ENCODE peak calls at places on chromosomes 2 and 18, in five cellular contexts. One of them, this sample, is unnamed.

GRCh38 chr2:223779877-223780276 is 57.5 kb downstream of the AP1S3 start:
- DNase-seq in left ventricle myocardium inferior: no peak
- DNase-seq in HCT116: peak
- DNase-seq in fibroblast of the aortic adventitia: peak
- DNase-seq in stomach: no peak
- DNase-seq in this sample: peak

GRCh38 chr2:46972438-46972837 is 56.8 kb upstream of the MCFD2 start:
- DNase-seq in left ventricle myocardium inferior: no peak
- DNase-seq in HCT116: no peak
- DNase-seq in fibroblast of the aortic adventitia: no peak
- DNase-seq in stomach: no peak
- DNase-seq in this sample: no peak

GRCh38 chr2:233418052-233418760 is 63.9 kb downstream of the DGKD start:
- DNase-seq in left ventricle myocardium inferior: no peak
- DNase-seq in HCT116: no peak
- DNase-seq in fibroblast of the aortic adventitia: no peak
- DNase-seq in stomach: peak
- DNase-seq in this sample: no peak

GRCh38 chr18:48129621-48130082 is 199.2 kb upstream of the SMAD2 start:
- DNase-seq in left ventricle myocardium inferior: no peak
- DNase-seq in HCT116: no peak
- DNase-seq in fibroblast of the aortic adventitia: no peak
- DNase-seq in stomach: no peak
- DNase-seq in this sample: no peak

GRCh38 chr2:160477032-160477431 is 16.6 kb downstream of the RBMS1 start:
- DNase-seq in left ventricle myocardium inferior: no peak
- DNase-seq in HCT116: no peak
- DNase-seq in fibroblast of the aortic adventitia: no peak
- DNase-seq in stomach: no peak
- DNase-seq in this sample: no peak

GRCh38 chr2:20616341-20616871 is 34.5 kb downstream of the HS1BP3 start:
- DNase-seq in left ventricle myocardium inferior: peak
- DNase-seq in HCT116: no peak
- DNase-seq in fibroblast of the aortic adventitia: no peak
- DNase-seq in stomach: peak
- DNase-seq in this sample: no peak

GRCh38 chr2:240452471-240453256 is 17.2 kb downstream of the GPC1 start:
- DNase-seq in left ventricle myocardium inferior: peak
- DNase-seq in HCT116: no peak
- DNase-seq in fibroblast of the aortic adventitia: peak
- DNase-seq in stomach: peak
- DNase-seq in this sample: peak

GRCh38 chr2:38960609-38961320 is 71.1 kb downstream of the ARHGEF33 start:
- DNase-seq in left ventricle myocardium inferior: no peak
- DNase-seq in HCT116: no peak
- DNase-seq in fibroblast of the aortic adventitia: no peak
- DNase-seq in stomach: no peak
- DNase-seq in this sample: no peak

GRCh38 chr2:5250482-5250881 is 441.7 kb upstream of the SOX11 start:
- DNase-seq in left ventricle myocardium inferior: no peak
- DNase-seq in HCT116: no peak
- DNase-seq in fibroblast of the aortic adventitia: no peak
- DNase-seq in stomach: no peak
- DNase-seq in this sample: no peak

GRCh38 chr2:59490994-59491393 is 1062.5 kb downstream of the BCL11A start:
- DNase-seq in left ventricle myocardium inferior: no peak
- DNase-seq in HCT116: no peak
- DNase-seq in fibroblast of the aortic adventitia: no peak
- DNase-seq in stomach: no peak
- DNase-seq in this sample: no peak

GRCh38 chr2:239716536-239717318 is 308.4 kb downstream of the NDUFA10 start:
- DNase-seq in left ventricle myocardium inferior: no peak
- DNase-seq in HCT116: no peak
- DNase-seq in fibroblast of the aortic adventitia: no peak
- DNase-seq in stomach: no peak
- DNase-seq in this sample: no peak

GRCh38 chr2:217858519-217859466 is 144.0 kb downstream of the TNS1 start:
- DNase-seq in left ventricle myocardium inferior: peak
- DNase-seq in HCT116: no peak
- DNase-seq in fibroblast of the aortic adventitia: peak
- DNase-seq in stomach: peak
- DNase-seq in this sample: peak

GRCh38 chr2:240429341-240429871 is 6.1 kb upstream of the GPC1 start:
- DNase-seq in left ventricle myocardium inferior: no peak
- DNase-seq in HCT116: no peak
- DNase-seq in fibroblast of the aortic adventitia: no peak
- DNase-seq in stomach: peak
- DNase-seq in this sample: no peak

GRCh38 chr2:172445851-172446250 is 18.5 kb downstream of the ITGA6 start:
- DNase-seq in left ventricle myocardium inferior: no peak
- DNase-seq in HCT116: no peak
- DNase-seq in fibroblast of the aortic adventitia: peak
- DNase-seq in stomach: no peak
- DNase-seq in this sample: no peak

GRCh38 chr18:35715139-35715538 is 133.6 kb downstream of the GALNT1 start:
- DNase-seq in left ventricle myocardium inferior: no peak
- DNase-seq in HCT116: no peak
- DNase-seq in fibroblast of the aortic adventitia: no peak
- DNase-seq in stomach: no peak
- DNase-seq in this sample: no peak

GRCh38 chr2:47089083-47089464 is 66.0 kb downstream of the STPG4 start:
- DNase-seq in left ventricle myocardium inferior: no peak
- DNase-seq in HCT116: peak
- DNase-seq in fibroblast of the aortic adventitia: peak
- DNase-seq in stomach: no peak
- DNase-seq in this sample: peak

DNA sequence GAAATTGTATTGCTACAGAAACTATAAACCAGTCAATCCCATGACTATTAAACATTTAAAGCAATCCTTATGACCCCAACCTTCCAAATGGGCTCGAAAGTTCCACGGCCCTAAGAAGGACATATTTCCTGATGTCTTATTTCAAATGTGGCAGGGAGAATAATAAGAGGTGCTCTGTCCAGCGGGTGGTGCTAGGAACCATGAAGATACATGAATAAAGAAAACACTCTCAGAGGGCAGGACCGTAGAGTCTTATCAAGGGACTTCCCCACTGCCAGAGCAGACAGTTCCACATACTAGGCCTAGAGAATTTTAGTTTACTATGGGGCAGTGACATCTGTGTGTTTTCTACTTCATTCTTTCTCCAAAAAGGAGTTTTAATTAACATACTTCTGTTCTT is 187.1 kb upstream of the PIK3C3 start:
- DNase-seq in left ventricle myocardium inferior: no peak
- DNase-seq in HCT116: no peak
- DNase-seq in fibroblast of the aortic adventitia: peak
- DNase-seq in stomach: no peak
- DNase-seq in this sample: peak
- TF ChIP-seq CTCF in left ventricle myocardium inferior: no peak
- TF ChIP-seq CTCF in HCT116: no peak
- TF ChIP-seq CTCF in fibroblast of the aortic adventitia: no peak
- TF ChIP-seq CTCF in stomach: no peak
- TF ChIP-seq CTCF in this sample: peak

DNA sequence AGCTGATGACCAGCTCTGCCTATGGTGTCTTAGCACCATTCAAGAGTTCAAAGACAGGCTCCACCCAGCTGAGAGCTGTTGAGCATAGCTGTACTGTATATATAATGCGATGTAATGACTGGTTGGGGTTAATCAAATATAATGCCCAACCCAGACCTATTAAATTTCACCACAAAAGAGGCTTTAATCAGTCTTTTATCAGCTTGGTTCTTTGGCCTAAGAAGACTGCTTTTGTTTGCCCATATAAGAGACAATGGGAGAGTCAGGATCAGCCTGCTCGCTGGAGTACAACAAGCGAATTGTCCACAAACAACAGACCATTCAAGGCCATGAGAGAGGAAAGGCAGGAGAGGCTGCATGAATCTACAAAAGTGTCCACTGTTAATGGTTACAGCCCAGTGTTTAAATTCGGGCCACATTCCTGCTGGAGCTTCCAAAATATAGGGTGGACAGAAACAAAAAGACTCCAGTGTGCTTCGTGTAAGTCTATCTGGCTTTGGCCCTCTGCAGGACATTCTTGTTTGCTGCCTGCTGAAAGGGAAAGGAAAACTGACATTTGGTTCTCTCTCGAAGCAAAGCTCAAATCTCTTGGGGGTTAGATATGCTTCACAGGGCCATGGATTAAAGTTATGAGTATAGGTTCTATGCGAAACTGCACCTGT is 299.0 kb upstream of the FBXO11 start:
- DNase-seq in left ventricle myocardium inferior: no peak
- DNase-seq in HCT116: no peak
- DNase-seq in fibroblast of the aortic adventitia: peak
- DNase-seq in stomach: no peak
- DNase-seq in this sample: peak
- TF ChIP-seq CTCF in left ventricle myocardium inferior: no peak
- TF ChIP-seq CTCF in HCT116: no peak
- TF ChIP-seq CTCF in fibroblast of the aortic adventitia: peak
- TF ChIP-seq CTCF in stomach: no peak
- TF ChIP-seq CTCF in this sample: peak

GRCh38 chr2:29329899-29330298 is 214.7 kb downstream of the CLIP4 start:
- DNase-seq in left ventricle myocardium inferior: no peak
- DNase-seq in HCT116: no peak
- DNase-seq in fibroblast of the aortic adventitia: no peak
- DNase-seq in stomach: no peak
- DNase-seq in this sample: no peak
- TF ChIP-seq CTCF in left ventricle myocardium inferior: no peak
- TF ChIP-seq CTCF in HCT116: peak
- TF ChIP-seq CTCF in fibroblast of the aortic adventitia: no peak
- TF ChIP-seq CTCF in stomach: no peak
- TF ChIP-seq CTCF in this sample: peak

DNA sequence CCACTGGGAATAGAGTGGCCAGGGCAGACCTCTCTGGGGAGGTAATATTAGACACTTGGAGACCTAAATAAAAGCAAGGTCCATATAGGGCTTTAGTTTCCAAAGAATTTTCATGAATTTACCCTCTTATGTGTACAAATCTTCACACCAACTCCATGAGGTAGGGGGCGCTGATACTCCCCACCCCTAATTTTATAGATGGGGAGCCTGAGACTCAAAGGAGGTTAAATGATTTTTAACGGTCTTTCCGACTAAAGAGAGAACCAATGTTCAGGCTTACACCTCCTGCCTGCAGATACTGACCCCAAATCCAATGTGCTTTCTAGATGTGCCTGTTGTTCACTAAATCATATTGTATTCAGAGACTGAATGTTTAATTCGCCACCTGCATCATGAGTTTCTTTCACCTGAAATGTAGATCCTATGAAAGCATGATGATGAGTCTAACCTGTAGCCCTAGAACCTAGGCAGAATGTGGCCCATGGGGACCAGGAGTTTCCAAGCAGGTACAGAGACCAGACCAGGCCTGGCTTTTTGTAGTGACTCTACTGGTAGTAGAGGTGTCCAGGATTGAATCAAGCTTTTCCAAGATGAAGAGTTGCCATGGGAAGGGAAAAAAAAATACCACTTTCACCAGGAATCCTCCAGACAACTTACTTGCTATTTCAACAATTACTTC is 16.8 kb upstream of the PAX3 start:
- DNase-seq in left ventricle myocardium inferior: no peak
- DNase-seq in HCT116: no peak
- DNase-seq in fibroblast of the aortic adventitia: no peak
- DNase-seq in stomach: no peak
- DNase-seq in this sample: no peak
- TF ChIP-seq CTCF in left ventricle myocardium inferior: no peak
- TF ChIP-seq CTCF in HCT116: peak
- TF ChIP-seq CTCF in fibroblast of the aortic adventitia: no peak
- TF ChIP-seq CTCF in stomach: no peak
- TF ChIP-seq CTCF in this sample: peak

GRCh38 chr18:9513971-9514512 is 38.7 kb downstream of the RALBP1 start:
- DNase-seq in left ventricle myocardium inferior: no peak
- DNase-seq in HCT116: no peak
- DNase-seq in fibroblast of the aortic adventitia: peak
- DNase-seq in stomach: no peak
- DNase-seq in this sample: peak

GRCh38 chr18:9520666-9521065 is 45.4 kb downstream of the RALBP1 start:
- DNase-seq in left ventricle myocardium inferior: no peak
- DNase-seq in HCT116: no peak
- DNase-seq in fibroblast of the aortic adventitia: peak
- DNase-seq in stomach: no peak
- DNase-seq in this sample: peak

GRCh38 chr18:9519431-9519830 is 44.1 kb downstream of the RALBP1 start:
- DNase-seq in left ventricle myocardium inferior: no peak
- DNase-seq in HCT116: no peak
- DNase-seq in fibroblast of the aortic adventitia: no peak
- DNase-seq in stomach: no peak
- DNase-seq in this sample: no peak

GRCh38 chr18:9516437-9517064 is 41.2 kb downstream of the RALBP1 start:
- DNase-seq in left ventricle myocardium inferior: no peak
- DNase-seq in HCT116: peak
- DNase-seq in fibroblast of the aortic adventitia: peak
- DNase-seq in stomach: no peak
- DNase-seq in this sample: peak

DNA sequence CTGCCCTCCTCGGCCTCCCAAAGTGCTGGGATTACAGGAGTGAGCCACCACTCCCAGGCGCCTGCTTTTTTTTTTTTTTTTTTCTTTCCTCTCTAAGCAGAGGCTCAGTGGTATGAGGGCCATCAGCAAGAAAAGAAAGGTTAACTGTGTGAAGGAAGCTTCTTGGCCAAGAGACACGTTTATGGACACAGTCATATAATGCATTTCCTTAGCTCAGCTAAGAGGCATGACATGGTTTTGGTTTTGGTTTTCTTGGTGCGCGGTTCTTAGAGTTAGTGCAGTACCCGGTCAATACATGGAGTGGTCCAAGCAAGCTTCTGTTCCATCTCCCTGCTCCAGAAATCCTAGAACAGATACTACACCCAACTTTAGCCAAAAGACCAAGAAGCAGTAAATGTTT is 42.6 kb downstream of the RALBP1 start:
- DNase-seq in left ventricle myocardium inferior: no peak
- DNase-seq in HCT116: no peak
- DNase-seq in fibroblast of the aortic adventitia: peak
- DNase-seq in stomach: no peak
- DNase-seq in this sample: no peak
- TF ChIP-seq CTCF in left ventricle myocardium inferior: no peak
- TF ChIP-seq CTCF in HCT116: no peak
- TF ChIP-seq CTCF in fibroblast of the aortic adventitia: no peak
- TF ChIP-seq CTCF in stomach: no peak
- TF ChIP-seq CTCF in this sample: no peak

This sample was measured in cardiac fibroblast.